ENCODE peak calls at places on chromosomes 16 and 17, in ten cellular contexts. One of them, this sample, is unnamed.

GRCh38 chr16:66091462-66091861 is 275.0 kb upstream of the CDH5 start:
- DNase-seq in NB4: peak
- DNase-seq in body of pancreas: no peak
- DNase-seq in ovary: no peak
- DNase-seq in upper lobe of right lung: no peak
- DNase-seq in HFF-Myc: no peak
- DNase-seq in fibroblast of lung: peak
- DNase-seq in A549: no peak
- DNase-seq in AG04450: no peak
- DNase-seq in lung: no peak
- DNase-seq in this sample: no peak

GRCh38 chr17:72031219-72031906 is 89.5 kb upstream of the SOX9 start:
- DNase-seq in HFF-Myc: no peak
- DNase-seq in body of pancreas: no peak
- DNase-seq in fibroblast of lung: no peak
- DNase-seq in A549: no peak
- DNase-seq in lung: no peak
- DNase-seq in NB4: no peak
- DNase-seq in AG04450: no peak
- DNase-seq in ovary: no peak
- DNase-seq in upper lobe of right lung: no peak
- DNase-seq in this sample: no peak

GRCh38 chr17:8747731-8748130 is 3.1 kb upstream of the CCDC42 start:
- DNase-seq in upper lobe of right lung: no peak
- DNase-seq in AG04450: no peak
- DNase-seq in lung: no peak
- DNase-seq in A549: no peak
- DNase-seq in ovary: no peak
- DNase-seq in fibroblast of lung: no peak
- DNase-seq in HFF-Myc: no peak
- DNase-seq in body of pancreas: no peak
- DNase-seq in NB4: no peak
- DNase-seq in this sample: no peak

GRCh38 chr17:61464121-61464905 is 12.1 kb downstream of the TBX4 start:
- DNase-seq in upper lobe of right lung: peak
- DNase-seq in lung: no peak
- DNase-seq in A549: no peak
- DNase-seq in AG04450: no peak
- DNase-seq in body of pancreas: no peak
- DNase-seq in ovary: peak
- DNase-seq in NB4: no peak
- DNase-seq in HFF-Myc: no peak
- DNase-seq in fibroblast of lung: no peak
- DNase-seq in this sample: peak

GRCh38 chr16:27448531-27449433 is 46.8 kb downstream of the IL21R start:
- DNase-seq in NB4: no peak
- DNase-seq in lung: no peak
- DNase-seq in HFF-Myc: no peak
- DNase-seq in ovary: no peak
- DNase-seq in body of pancreas: no peak
- DNase-seq in upper lobe of right lung: no peak
- DNase-seq in A549: no peak
- DNase-seq in AG04450: no peak
- DNase-seq in fibroblast of lung: no peak
- DNase-seq in this sample: no peak

GRCh38 chr17:56678249-56679144 is 85.0 kb downstream of the NOG start:
- DNase-seq in fibroblast of lung: no peak
- DNase-seq in upper lobe of right lung: no peak
- DNase-seq in HFF-Myc: no peak
- DNase-seq in lung: no peak
- DNase-seq in body of pancreas: no peak
- DNase-seq in AG04450: no peak
- DNase-seq in NB4: no peak
- DNase-seq in A549: no peak
- DNase-seq in ovary: no peak
- DNase-seq in this sample: no peak

GRCh38 chr16:53159781-53160436 is 105.1 kb downstream of the CHD9 start:
- DNase-seq in ovary: no peak
- DNase-seq in fibroblast of lung: peak
- DNase-seq in A549: peak
- DNase-seq in HFF-Myc: peak
- DNase-seq in upper lobe of right lung: no peak
- DNase-seq in NB4: peak
- DNase-seq in body of pancreas: no peak
- DNase-seq in lung: no peak
- DNase-seq in AG04450: peak
- DNase-seq in this sample: no peak

GRCh38 chr17:8438441-8438840 is 2.8 kb downstream of the NDEL1 start:
- DNase-seq in A549: no peak
- DNase-seq in AG04450: no peak
- DNase-seq in HFF-Myc: no peak
- DNase-seq in ovary: no peak
- DNase-seq in NB4: no peak
- DNase-seq in body of pancreas: no peak
- DNase-seq in fibroblast of lung: no peak
- DNase-seq in upper lobe of right lung: no peak
- DNase-seq in lung: no peak
- DNase-seq in this sample: no peak

GRCh38 chr17:68515238-68515637 is 3.0 kb downstream of the PRKAR1A start:
- DNase-seq in ovary: no peak
- DNase-seq in lung: no peak
- DNase-seq in AG04450: no peak
- DNase-seq in body of pancreas: no peak
- DNase-seq in A549: no peak
- DNase-seq in fibroblast of lung: no peak
- DNase-seq in HFF-Myc: no peak
- DNase-seq in upper lobe of right lung: no peak
- DNase-seq in NB4: no peak
- DNase-seq in this sample: no peak

GRCh38 chr16:82470506-82471196 is 156.1 kb upstream of the CDH13 start:
- DNase-seq in lung: no peak
- DNase-seq in A549: no peak
- DNase-seq in NB4: no peak
- DNase-seq in ovary: no peak
- DNase-seq in body of pancreas: no peak
- DNase-seq in AG04450: no peak
- DNase-seq in upper lobe of right lung: no peak
- DNase-seq in HFF-Myc: no peak
- DNase-seq in fibroblast of lung: peak
- DNase-seq in this sample: no peak

GRCh38 chr16:29675811-29676643 is 3.0 kb upstream of the QPRT start:
- DNase-seq in upper lobe of right lung: no peak
- DNase-seq in A549: peak
- DNase-seq in body of pancreas: no peak
- DNase-seq in NB4: peak
- DNase-seq in ovary: no peak
- DNase-seq in HFF-Myc: no peak
- DNase-seq in AG04450: no peak
- DNase-seq in lung: no peak
- DNase-seq in fibroblast of lung: peak
- DNase-seq in this sample: no peak

GRCh38 chr17:80308672-80309517 is 48.2 kb downstream of the RNF213 start:
- DNase-seq in HFF-Myc: no peak
- DNase-seq in A549: no peak
- DNase-seq in lung: no peak
- DNase-seq in ovary: no peak
- DNase-seq in AG04450: no peak
- DNase-seq in body of pancreas: no peak
- DNase-seq in NB4: no peak
- DNase-seq in upper lobe of right lung: peak
- DNase-seq in fibroblast of lung: no peak
- DNase-seq in this sample: peak

GRCh38 chr16:66692341-66692740 is 4.2 kb downstream of the CMTM4 start:
- DNase-seq in NB4: no peak
- DNase-seq in ovary: no peak
- DNase-seq in HFF-Myc: no peak
- DNase-seq in A549: no peak
- DNase-seq in body of pancreas: no peak
- DNase-seq in lung: no peak
- DNase-seq in AG04450: no peak
- DNase-seq in fibroblast of lung: no peak
- DNase-seq in upper lobe of right lung: peak
- DNase-seq in this sample: no peak

GRCh38 chr17:68356520-68356919 is 65.2 kb downstream of the ARSG start:
- DNase-seq in AG04450: no peak
- DNase-seq in ovary: no peak
- DNase-seq in upper lobe of right lung: no peak
- DNase-seq in fibroblast of lung: no peak
- DNase-seq in lung: no peak
- DNase-seq in A549: no peak
- DNase-seq in body of pancreas: no peak
- DNase-seq in NB4: peak
- DNase-seq in HFF-Myc: no peak
- DNase-seq in this sample: no peak

GRCh38 chr17:42027540-42027889 is 7.6 kb downstream of the NKIRAS2 start:
- DNase-seq in AG04450: no peak
- DNase-seq in upper lobe of right lung: no peak
- DNase-seq in HFF-Myc: no peak
- DNase-seq in body of pancreas: no peak
- DNase-seq in A549: no peak
- DNase-seq in fibroblast of lung: no peak
- DNase-seq in lung: no peak
- DNase-seq in NB4: no peak
- DNase-seq in ovary: no peak
- DNase-seq in this sample: peak

GRCh38 chr17:42025191-42025579 is 5.3 kb downstream of the NKIRAS2 start:
- DNase-seq in fibroblast of lung: no peak
- DNase-seq in A549: no peak
- DNase-seq in ovary: no peak
- DNase-seq in NB4: no peak
- DNase-seq in upper lobe of right lung: no peak
- DNase-seq in HFF-Myc: no peak
- DNase-seq in AG04450: no peak
- DNase-seq in body of pancreas: no peak
- DNase-seq in lung: no peak
- DNase-seq in this sample: no peak

GRCh38 chr17:42028791-42029127 is 8.9 kb downstream of the NKIRAS2 start:
- DNase-seq in upper lobe of right lung: no peak
- DNase-seq in ovary: no peak
- DNase-seq in HFF-Myc: no peak
- DNase-seq in NB4: no peak
- DNase-seq in fibroblast of lung: no peak
- DNase-seq in lung: no peak
- DNase-seq in body of pancreas: no peak
- DNase-seq in AG04450: no peak
- DNase-seq in A549: no peak
- DNase-seq in this sample: no peak

GRCh38 chr17:42026821-42027539 is 7.1 kb downstream of the NKIRAS2 start:
- DNase-seq in ovary: peak
- DNase-seq in A549: no peak
- DNase-seq in AG04450: no peak
- DNase-seq in NB4: no peak
- DNase-seq in lung: no peak
- DNase-seq in upper lobe of right lung: no peak
- DNase-seq in HFF-Myc: no peak
- DNase-seq in fibroblast of lung: no peak
- DNase-seq in body of pancreas: no peak
- DNase-seq in this sample: no peak

GRCh38 chr17:42027961-42028790 is 8.3 kb downstream of the NKIRAS2 start:
- DNase-seq in ovary: no peak
- DNase-seq in lung: no peak
- DNase-seq in upper lobe of right lung: no peak
- DNase-seq in A549: peak
- DNase-seq in fibroblast of lung: no peak
- DNase-seq in NB4: peak
- DNase-seq in body of pancreas: peak
- DNase-seq in AG04450: no peak
- DNase-seq in HFF-Myc: no peak
- DNase-seq in this sample: no peak
- TF ChIP-seq CTCF in ovary: no peak
- TF ChIP-seq CTCF in lung: no peak
- TF ChIP-seq CTCF in upper lobe of right lung: peak
- TF ChIP-seq CTCF in A549: peak
- TF ChIP-seq CTCF in fibroblast of lung: peak
- TF ChIP-seq CTCF in NB4: peak
- TF ChIP-seq CTCF in body of pancreas: no peak
- TF ChIP-seq CTCF in AG04450: peak
- TF ChIP-seq CTCF in HFF-Myc: peak
- TF ChIP-seq CTCF in this sample: peak

DNA sequence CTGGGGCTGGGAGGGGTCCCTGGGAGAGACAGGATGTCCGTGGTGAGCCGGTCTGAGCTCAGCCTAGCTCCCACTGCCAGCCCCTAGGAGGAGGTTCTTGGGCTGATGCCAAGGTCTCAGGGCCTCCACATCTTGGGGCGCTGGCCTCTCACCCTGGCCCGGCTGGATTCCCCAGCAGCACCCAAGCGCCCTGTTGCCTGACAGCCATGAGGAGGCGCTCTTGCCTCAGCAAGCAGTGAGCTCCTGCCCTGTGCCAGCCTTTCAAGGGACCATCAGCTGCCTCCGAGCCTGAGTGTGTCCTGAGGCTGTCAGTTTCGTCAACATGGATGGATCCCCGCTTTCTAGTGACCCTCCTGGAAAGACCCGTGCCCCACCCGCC is 234.9 kb upstream of the CIBAR2 start:
- DNase-seq in ovary: no peak
- DNase-seq in fibroblast of lung: peak
- DNase-seq in upper lobe of right lung: no peak
- DNase-seq in A549: peak
- DNase-seq in body of pancreas: no peak
- DNase-seq in HFF-Myc: no peak
- DNase-seq in lung: no peak
- DNase-seq in NB4: peak
- DNase-seq in AG04450: no peak
- DNase-seq in this sample: no peak
- TF ChIP-seq CTCF in ovary: no peak
- TF ChIP-seq CTCF in fibroblast of lung: peak
- TF ChIP-seq CTCF in upper lobe of right lung: peak
- TF ChIP-seq CTCF in A549: peak
- TF ChIP-seq CTCF in body of pancreas: no peak
- TF ChIP-seq CTCF in HFF-Myc: peak
- TF ChIP-seq CTCF in lung: peak
- TF ChIP-seq CTCF in NB4: peak
- TF ChIP-seq CTCF in AG04450: peak
- TF ChIP-seq CTCF in this sample: peak

GRCh38 chr16:28569011-28569410 is 15.3 kb downstream of the SGF29 start:
- DNase-seq in body of pancreas: no peak
- DNase-seq in A549: no peak
- DNase-seq in upper lobe of right lung: no peak
- DNase-seq in ovary: no peak
- DNase-seq in lung: no peak
- DNase-seq in NB4: no peak
- DNase-seq in AG04450: peak
- DNase-seq in HFF-Myc: no peak
- DNase-seq in fibroblast of lung: peak
- DNase-seq in this sample: no peak
- TF ChIP-seq CTCF in body of pancreas: no peak
- TF ChIP-seq CTCF in A549: no peak
- TF ChIP-seq CTCF in upper lobe of right lung: no peak
- TF ChIP-seq CTCF in ovary: no peak
- TF ChIP-seq CTCF in lung: no peak
- TF ChIP-seq CTCF in NB4: no peak
- TF ChIP-seq CTCF in AG04450: no peak
- TF ChIP-seq CTCF in HFF-Myc: no peak
- TF ChIP-seq CTCF in fibroblast of lung: no peak
- TF ChIP-seq CTCF in this sample: no peak

DNA sequence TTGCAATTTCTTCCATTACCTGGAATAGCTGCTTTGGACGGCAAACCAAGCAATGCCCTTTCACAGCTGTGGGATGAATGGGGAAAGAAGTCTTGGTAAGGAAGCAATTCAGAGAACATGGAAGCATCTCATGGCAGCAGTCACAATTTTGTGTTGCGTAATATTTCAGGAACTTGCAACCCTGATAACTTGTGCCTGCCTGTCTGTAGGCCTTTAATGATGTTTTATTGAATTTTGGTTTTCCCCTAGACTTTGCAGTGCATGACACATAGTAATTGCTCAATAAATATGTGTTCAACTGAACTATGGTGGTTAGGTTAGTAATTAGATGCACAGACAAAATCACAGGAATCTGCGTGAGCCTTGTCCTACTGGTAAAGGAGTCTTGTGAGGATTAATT is 439.5 kb downstream of the WWOX start:
- DNase-seq in HFF-Myc: no peak
- DNase-seq in lung: no peak
- DNase-seq in NB4: peak
- DNase-seq in fibroblast of lung: no peak
- DNase-seq in upper lobe of right lung: no peak
- DNase-seq in A549: no peak
- DNase-seq in body of pancreas: no peak
- DNase-seq in AG04450: no peak
- DNase-seq in ovary: no peak
- DNase-seq in this sample: no peak
- TF ChIP-seq CTCF in HFF-Myc: no peak
- TF ChIP-seq CTCF in lung: no peak
- TF ChIP-seq CTCF in NB4: no peak
- TF ChIP-seq CTCF in fibroblast of lung: no peak
- TF ChIP-seq CTCF in upper lobe of right lung: no peak
- TF ChIP-seq CTCF in A549: no peak
- TF ChIP-seq CTCF in body of pancreas: no peak
- TF ChIP-seq CTCF in AG04450: no peak
- TF ChIP-seq CTCF in ovary: no peak
- TF ChIP-seq CTCF in this sample: no peak